ENCODE peak calls at places on chromosomes 2 and 18, in seven cellular contexts. M is gastrocnemius medialis, P is Panc1, Y is islet precursor cell, N is ACHN, W is GM23248, C is occipital lobe. D is an unnamed sample.

GRCh38 chr2:30582521-30582920 is 135.5 kb downstream of the LCLAT1 start:
- DNase-seq in W (no peak), Y (no peak), C (no peak), M (no peak), P (no peak), N (no peak), D (no peak)

GRCh38 chr2:74700643-74701377 is 46.8 kb downstream of the SEMA4F start:
- DNase-seq in N (no peak), M (no peak), C (no peak), W (no peak), P (no peak), Y (no peak), D (no peak)

GRCh38 chr18:65468881-65469280 is 281.9 kb upstream of the CDH7 start:
- DNase-seq in W (no peak), C (peak; percentile 59), Y (no peak), N (no peak), M (no peak), P (no peak), D (no peak)

GRCh38 chr18:55381277-55381676 is 206.7 kb downstream of the TCF4 start:
- DNase-seq in Y (no peak), M (peak; percentile 28), P (no peak), W (peak; percentile 84), N (no peak), C (no peak), D (no peak)

GRCh38 chr2:83944174-83944573 is 514.9 kb downstream of the SUCLG1 start:
- DNase-seq in W (no peak), P (no peak), M (no peak), Y (no peak), N (no peak), C (no peak), D (no peak)

GRCh38 chr2:230920167-230920566 is 4.9 kb downstream of the GPR55 start:
- DNase-seq in N (no peak), M (no peak), C (no peak), P (no peak), W (no peak), Y (peak; percentile 19), D (no peak)

GRCh38 chr18:60452424-60452823 is 79.8 kb upstream of the MC4R start:
- DNase-seq in N (no peak), M (no peak), P (no peak), W (peak; percentile 85), Y (no peak), C (no peak), D (no peak)

GRCh38 chr2:598043-598802 is 79.0 kb downstream of the TMEM18 start:
- DNase-seq in M (no peak), C (no peak), P (no peak), N (no peak), Y (no peak), W (no peak), D (no peak)

GRCh38 chr2:23651187-23651983 is 266.4 kb downstream of the KLHL29 start:
- DNase-seq in Y (peak; percentile 64), N (no peak), P (peak; percentile 8), C (no peak), W (peak; percentile 90), M (no peak), D (peak; percentile 39)

D was measured in HepG2.